ENCODE peak calls at places on chromosomes 6 and 20, in five cellular contexts. C is spleen, E is cardiac muscle cell, Y is ovary, Z is PC-3. S is an unnamed sample.

GRCh38 chr20:32207211-32207625 is 325 bp downstream of the PLAGL2 start:
- DNase-seq in C (no peak), E (no peak), Y (peak; percentile 26), Z (no peak), S (no peak)

GRCh38 chr20:36974660-36975059 is 23.2 kb upstream of the SAMHD1 start:
- DNase-seq in C (no peak), Z (no peak), E (no peak), Y (no peak), S (no peak)

GRCh38 chr6:23784313-23784919 is 341.6 kb upstream of the NRSN1 start:
- DNase-seq in E (no peak), Z (no peak), Y (no peak), C (no peak), S (no peak)

GRCh38 chr6:2741756-2742155 is 9.0 kb downstream of the MYLK4 start:
- DNase-seq in Y (no peak), Z (no peak), C (no peak), E (no peak), S (no peak)

GRCh38 chr6:56393615-56394612 is 146.5 kb upstream of the COL21A1 start:
- DNase-seq in Z (no peak), E (no peak), Y (no peak), C (no peak), S (no peak)

GRCh38 chr6:106666290-106667021 is 37.1 kb downstream of the QRSL1 start:
- DNase-seq in E (no peak), C (no peak), Z (no peak), Y (no peak), S (no peak)

GRCh38 chr6:145960918-145961604 is 3.1 kb downstream of the SHPRH start:
- DNase-seq in Y (peak; percentile 25), E (no peak), Z (no peak), C (no peak), S (no peak)

GRCh38 chr6:53894086-53894485 is 99.3 kb downstream of the LRRC1 start:
- DNase-seq in E (no peak), C (no peak), Y (no peak), Z (peak; percentile 50), S (no peak)

GRCh38 chr20:63215101-63216040 is 560 bp downstream of the YTHDF1 start:
- DNase-seq in Z (peak; percentile 53), Y (peak; percentile 28), E (peak; percentile 44), C (no peak), S (peak; percentile 13)

GRCh38 chr20:58818585-58819285 is 32.0 kb downstream of the GNAS-AS1 start:
- DNase-seq in C (no peak), Y (no peak), E (peak; percentile 85), Z (peak; percentile 51), S (no peak)

GRCh38 chr6:150068173-150068785 is 642 bp downstream of the ULBP3 start:
- DNase-seq in Y (no peak), E (no peak), Z (no peak), C (no peak), S (no peak)

GRCh38 chr6:147141690-147142308 is 62.4 kb upstream of the STXBP5 start:
- DNase-seq in Z (peak; percentile 81), C (no peak), E (no peak), Y (no peak), S (no peak)

GRCh38 chr20:46030290-46031013 is 1.4 kb downstream of the SLC12A5 start:
- DNase-seq in E (no peak), Z (no peak), C (no peak), Y (no peak), S (no peak)

GRCh38 chr6:9116026-9116425 is 680.7 kb upstream of the SLC35B3 start:
- DNase-seq in C (no peak), Y (no peak), Z (peak; percentile 12), E (no peak), S (no peak)

GRCh38 chr6:39821739-39822532 is 29.8 kb downstream of the DAAM2 start:
- DNase-seq in E (no peak), Y (peak; percentile 55), C (no peak), Z (no peak), S (no peak)

GRCh38 chr6:63267828-63268227 is 52.0 kb downstream of the LGSN start:
- DNase-seq in E (no peak), Y (no peak), Z (no peak), C (no peak), S (no peak)

GRCh38 chr6:143842468-143842901 is 653 bp upstream of the LTV1 start:
- DNase-seq in C (no peak), E (no peak), Z (no peak), Y (peak; percentile 19), S (no peak)

GRCh38 chr20:19780261-19780660 is 22.2 kb downstream of the RIN2 start:
- DNase-seq in E (no peak), C (no peak), Z (no peak), Y (no peak), S (no peak)

GRCh38 chr6:46491789-46492547 is 719 bp upstream of the RCAN2 start:
- DNase-seq in C (peak; percentile 83), Z (peak; percentile 13), Y (peak; percentile 50), E (peak; percentile 80), S (no peak)

GRCh38 chr6:121110733-121111132 is 223.5 kb downstream of the TBC1D32 start:
- DNase-seq in E (no peak), Z (no peak), Y (no peak), C (no peak), S (no peak)

GRCh38 chr20:21102252-21102609 is 3.9 kb downstream of the LINC00237 start:
- DNase-seq in E (no peak), C (no peak), Z (no peak), Y (no peak), S (no peak)

GRCh38 chr20:12617076-12617475 is 391.7 kb upstream of the SPTLC3 start:
- DNase-seq in C (no peak), E (no peak), Z (no peak), Y (no peak), S (no peak)

GRCh38 chr6:41733707-41734665 is 1.4 kb downstream of the TFEB start:
- DNase-seq in C (peak; percentile 98), E (peak; percentile 89), Y (peak; percentile 71), Z (peak; percentile 54), S (peak; percentile 69)

GRCh38 chr6:29743025-29743424 is 19.8 kb downstream of the HLA-F start:
- DNase-seq in E (no peak), C (no peak), Y (no peak), Z (no peak), S (no peak)

GRCh38 chr6:79546186-79546585 is 9.0 kb upstream of the LCA5 start:
- DNase-seq in E (no peak), Z (no peak), C (no peak), Y (no peak), S (no peak)

GRCh38 chr6:153032255-153032882 is 29.9 kb upstream of the MTRF1L start:
- DNase-seq in E (peak; percentile 12), C (no peak), Z (peak; percentile 69), Y (no peak), S (no peak)

GRCh38 chr20:35329435-35330139 is 37.4 kb upstream of the FAM83C start:
- DNase-seq in C (no peak), Y (no peak), Z (peak; percentile 83), E (peak; percentile 48), S (no peak)

GRCh38 chr6:151962246-151962846 is 154.9 kb downstream of the ESR1 start:
- DNase-seq in E (no peak), Z (peak; percentile 42), C (no peak), Y (no peak), S (peak; percentile 0)

GRCh38 chr6:52877168-52877567 is 32.3 kb downstream of the GSTA3 start:
- DNase-seq in Z (peak; percentile 87), Y (no peak), C (no peak), E (no peak), S (no peak)

DNA sequence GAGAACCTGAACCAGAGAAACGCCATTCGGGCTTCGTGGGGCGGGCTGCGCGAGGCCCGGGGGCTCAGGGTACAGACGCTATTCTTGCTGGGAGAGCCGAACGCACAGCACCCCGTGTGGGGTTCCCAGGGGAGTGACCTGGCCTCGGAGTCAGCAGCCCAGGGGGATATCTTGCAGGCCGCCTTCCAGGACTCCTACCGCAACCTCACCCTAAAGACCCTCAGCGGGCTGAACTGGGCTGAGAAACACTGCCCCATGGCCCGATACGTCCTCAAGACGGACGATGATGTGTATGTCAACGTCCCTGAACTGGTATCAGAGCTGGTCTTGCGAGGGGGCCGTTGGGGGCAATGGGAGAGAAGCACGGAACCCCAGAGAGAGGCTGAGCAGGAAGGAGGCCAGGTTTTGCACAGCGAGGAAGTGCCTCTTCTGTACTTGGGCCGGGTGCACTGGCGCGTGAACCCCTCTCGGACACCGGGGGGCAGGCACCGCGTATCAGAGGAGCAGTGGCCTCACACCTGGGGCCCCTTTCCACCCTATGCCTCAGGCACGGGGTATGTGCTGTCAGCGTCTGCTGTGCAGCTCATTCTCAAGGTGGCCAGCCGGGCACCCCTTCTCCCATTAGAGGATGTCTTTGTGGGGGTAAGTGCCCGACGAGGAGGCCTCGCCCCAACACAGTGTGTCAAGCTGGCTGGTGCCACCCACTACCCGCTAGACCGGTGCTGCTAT is 904 bp downstream of the B3GALT4 start:
- DNase-seq in C (peak; percentile 88), Z (no peak), E (no peak), Y (no peak), S (no peak)
- H3K4me1 ChIP-seq in C (peaks cover 82% of the 10 kb centered on the region), Z (peaks cover 42% of the 10 kb centered on the region), E (peaks cover 7% of the 10 kb centered on the region), Y (peaks cover 3% of the 10 kb centered on the region), S (peaks cover 64% of the 10 kb centered on the region)

GRCh38 chr20:56194042-56194441 is 54.5 kb upstream of the MC3R start:
- DNase-seq in Z (no peak), C (no peak), E (no peak), Y (no peak), S (no peak)

GRCh38 chr20:56200456-56200855 is 48.1 kb upstream of the MC3R start:
- DNase-seq in Z (peak; percentile 6), Y (no peak), E (no peak), C (no peak), S (no peak)

DNA sequence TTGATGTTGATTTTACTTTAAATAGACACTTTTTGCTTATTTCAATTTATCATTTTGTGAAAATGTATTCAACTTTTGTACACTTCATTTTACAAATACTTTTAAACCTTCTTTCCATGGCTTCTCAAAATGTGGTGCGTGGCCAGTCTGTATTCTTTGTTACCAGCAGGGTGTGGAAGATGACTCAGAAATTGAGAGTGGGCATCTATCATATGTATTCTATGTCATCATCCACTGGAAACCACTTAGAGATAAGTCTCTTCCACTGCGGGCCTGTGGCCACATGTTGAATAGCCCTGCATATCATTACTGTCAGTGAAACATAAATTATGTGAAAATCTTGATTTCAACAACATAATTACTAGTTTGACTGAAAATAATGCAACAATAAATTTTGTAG is 52.6 kb upstream of the MC3R start:
- DNase-seq in C (no peak), Z (no peak), E (no peak), Y (no peak), S (no peak)
- H3K9me3 ChIP-seq in C (peaks cover 20% of the 10 kb centered on the region), Z (peaks cover 20% of the 10 kb centered on the region), E (no peaks in the 10 kb centered on the region), Y (no peaks in the 10 kb centered on the region), S (peaks cover 9% of the 10 kb centered on the region)

DNA sequence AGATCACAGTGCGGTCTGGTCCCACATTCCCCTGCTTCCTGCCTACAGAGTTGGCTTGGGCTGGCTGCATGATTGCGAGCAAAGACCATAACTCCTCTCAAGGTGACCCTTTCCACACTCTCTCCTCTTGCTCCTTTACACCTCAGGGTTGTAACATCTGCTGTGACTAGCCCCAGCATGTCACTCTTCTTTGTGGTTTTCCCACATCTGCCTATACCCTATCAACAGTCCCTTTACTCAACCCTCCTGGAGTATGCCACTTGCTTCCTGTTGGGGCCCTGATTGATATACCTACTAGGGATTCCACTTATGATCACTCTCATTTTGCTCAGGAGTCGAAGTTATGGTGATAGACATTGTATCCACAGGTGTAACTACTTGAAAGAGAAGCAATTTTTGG is 58.9 kb upstream of the SGK1 start:
- DNase-seq in Z (no peak), E (no peak), Y (no peak), C (no peak), S (no peak)
- H3K4me1 ChIP-seq in Z (peaks cover 19% of the 10 kb centered on the region), E (no peaks in the 10 kb centered on the region), Y (peaks cover 3% of the 10 kb centered on the region), C (peaks cover 25% of the 10 kb centered on the region), S (peaks cover 42% of the 10 kb centered on the region)

GRCh38 chr6:66159937-66160336 is 452.9 kb upstream of the EYS start:
- DNase-seq in E (no peak), Y (no peak), C (no peak), Z (no peak), S (no peak)

GRCh38 chr6:66161546-66162108 is 454.6 kb upstream of the EYS start:
- DNase-seq in E (no peak), Y (no peak), Z (no peak), C (no peak), S (no peak)
- H3K9me3 ChIP-seq in E (no peaks in the 10 kb centered on the region), Y (no peaks in the 10 kb centered on the region), Z (peaks cover 8% of the 10 kb centered on the region), C (peaks cover 57% of the 10 kb centered on the region), S (peaks cover 8% of the 10 kb centered on the region)

S was measured in CD4-positive, alpha-beta memory T cell.